ENCODE peak calls at places on chromosomes 13 and 19, in four cellular contexts. Z, R, M and U are unnamed samples.

GRCh38 chr13:34277971-34278370 is 460.0 kb downstream of the RFC3 start:
- DNase-seq in Z (no peak), R (no peak), M (no peak), U (no peak)

GRCh38 chr13:33494596-33495214 is 209.2 kb upstream of the STARD13 start:
- DNase-seq in Z (no peak), R (no peak), M (no peak), U (peak; percentile 68)

GRCh38 chr19:8569066-8569761 is 8.0 kb downstream of the MYO1F start:
- DNase-seq in Z (no peak), R (peak; percentile 62), M (no peak), U (peak; percentile 19)

GRCh38 chr13:86660090-86660489 is 860.9 kb upstream of the SLITRK6 start:
- DNase-seq in Z (no peak), R (no peak), M (no peak), U (no peak)

GRCh38 chr19:45123440-45123850 is 30.5 kb downstream of the PPP1R37 start:
- DNase-seq in Z (no peak), R (no peak), M (no peak), U (peak; percentile 62)

GRCh38 chr13:105063676-105064075 is 1471.8 kb downstream of the EFNB2 start:
- DNase-seq in Z (no peak), R (no peak), M (no peak), U (no peak)

GRCh38 chr19:4267901-4268815 is 10.9 kb upstream of the SHD start:
- DNase-seq in Z (no peak), R (peak; percentile 78), M (no peak), U (no peak)

GRCh38 chr13:93309886-93310520 is 83.4 kb downstream of the GPC6 start:
- DNase-seq in Z (peak; percentile 29), R (no peak), M (peak; percentile 27), U (no peak)

GRCh38 chr19:50607874-50608785 is 31.6 kb downstream of the SYT3 start:
- DNase-seq in Z (peak; percentile 97), R (peak; percentile 37), M (peak; percentile 99), U (no peak)

GRCh38 chr13:31096624-31097302 is 64.9 kb downstream of the HSPH1 start:
- DNase-seq in Z (no peak), R (peak; percentile 72), M (no peak), U (no peak)

GRCh38 chr13:75196112-75196855 is 285.7 kb downstream of the TBC1D4 start:
- DNase-seq in Z (no peak), R (no peak), M (no peak), U (no peak)

GRCh38 chr19:56880592-56881190 is 40.2 kb upstream of the PEG3 start:
- DNase-seq in Z (no peak), R (no peak), M (no peak), U (no peak)

GRCh38 chr13:106533940-106534843 is 1.3 kb downstream of the EFNB2 start:
- DNase-seq in Z (peak; percentile 55), R (peak; percentile 63), M (peak; percentile 64), U (peak; percentile 63)

GRCh38 chr13:113029487-113030258 is 60.7 kb downstream of the MCF2L start:
- DNase-seq in Z (peak; percentile 70), R (peak; percentile 37), M (peak; percentile 63), U (peak; percentile 73)

GRCh38 chr19:290539-291521 is at the start of gene PLPP2:
- DNase-seq in Z (peak; percentile 51), R (peak; percentile 77), M (no peak), U (no peak)

GRCh38 chr13:60733933-60734332 is 336.9 kb downstream of the TDRD3 start:
- DNase-seq in Z (peak; percentile 17), R (no peak), M (no peak), U (no peak)

GRCh38 chr19:16017138-16017490 is 59.2 kb upstream of the TPM4 start:
- DNase-seq in Z (no peak), R (no peak), M (no peak), U (no peak)

GRCh38 chr13:43652751-43653150 is 134.0 kb downstream of the ENOX1 start:
- DNase-seq in Z (no peak), R (no peak), M (no peak), U (no peak)

GRCh38 chr13:85557651-85558050 is 241.6 kb downstream of the SLITRK6 start:
- DNase-seq in Z (no peak), R (no peak), M (no peak), U (no peak)

GRCh38 chr13:112687836-112688559 is 1.8 kb upstream of the ATP11A start:
- DNase-seq in Z (no peak), R (no peak), M (no peak), U (no peak)

GRCh38 chr19:8610041-8610927 is at the start of gene ADAMTS10:
- DNase-seq in Z (peak; percentile 74), R (peak; percentile 18), M (peak; percentile 69), U (no peak)

GRCh38 chr13:66405908-66406802 is 824.0 kb downstream of the PCDH9 start:
- DNase-seq in Z (peak; percentile 37), R (no peak), M (no peak), U (peak; percentile 61)

GRCh38 chr13:64248371-64249065 is 2832.9 kb upstream of the PCDH20 start:
- DNase-seq in Z (no peak), R (no peak), M (no peak), U (no peak)

GRCh38 chr19:892243-892996 is 567 bp downstream of the MED16 start:
- DNase-seq in Z (peak; percentile 67), R (peak; percentile 44), M (no peak), U (peak; percentile 54)

GRCh38 chr19:1199531-1199930 is 6.0 kb upstream of the STK11 start:
- DNase-seq in Z (no peak), R (no peak), M (no peak), U (no peak)

GRCh38 chr13:63910406-63910957 is 2494.8 kb upstream of the PCDH20 start:
- DNase-seq in Z (peak; percentile 66), R (no peak), M (no peak), U (peak; percentile 53)

GRCh38 chr19:19997656-19998268 is 41.5 kb downstream of the ZNF682 start:
- DNase-seq in Z (peak; percentile 16), R (peak; percentile 24), M (peak; percentile 14), U (peak; percentile 54)

GRCh38 chr13:94950303-94950702 is 238.0 kb upstream of the SOX21 start:
- DNase-seq in Z (peak; percentile 65), R (no peak), M (no peak), U (no peak)

GRCh38 chr19:37928527-37929286 is 21.7 kb downstream of the SIPA1L3 start:
- DNase-seq in Z (no peak), R (no peak), M (no peak), U (no peak)
- H3K27ac ChIP-seq in Z (peak overlapping the region; percentile 58), R (no peak overlapping the region), M (no peak overlapping the region), U (no peak overlapping the region)

GRCh38 chr19:40445637-40445944 is 1.5 kb upstream of the SERTAD3 start:
- DNase-seq in Z (no peak), R (no peak), M (no peak), U (no peak)
- H3K27ac ChIP-seq in Z (peak overlapping the region; percentile 85), R (peak overlapping the region; percentile 98), M (peak overlapping the region; percentile 52), U (no peak overlapping the region)

DNA sequence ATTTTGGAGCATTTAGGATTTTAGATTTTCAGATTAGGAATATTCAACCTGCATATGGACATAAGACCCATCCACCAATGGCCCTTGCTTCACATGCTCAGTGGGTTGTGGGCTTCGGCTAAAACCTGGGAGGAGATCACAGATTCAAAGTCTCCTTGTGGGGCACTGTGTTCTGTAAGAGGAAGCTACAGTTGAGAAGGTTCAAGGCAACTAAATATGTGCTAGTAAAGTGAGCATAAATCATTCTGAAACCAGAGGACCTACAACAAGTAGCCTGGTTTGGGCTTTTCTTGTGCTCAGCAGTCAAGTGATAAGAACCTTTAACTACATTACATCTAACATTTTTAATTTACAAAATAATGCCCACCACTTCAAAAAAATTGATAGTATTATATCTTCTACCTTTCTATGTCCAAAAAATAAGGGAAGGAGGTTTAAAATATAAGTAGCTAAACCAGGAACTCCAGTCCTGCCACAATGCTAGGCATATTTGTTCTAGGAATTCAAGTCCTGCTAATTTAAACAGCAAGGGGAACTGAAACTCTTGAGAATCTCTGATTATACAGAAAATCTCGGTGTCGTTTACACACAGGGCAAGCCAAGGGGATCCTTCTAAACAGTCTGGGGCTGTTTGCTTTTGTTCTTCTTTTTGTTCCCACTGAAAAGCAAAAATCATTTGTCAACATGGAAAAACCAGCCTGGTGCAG is 36.6 kb downstream of the FOXO1 start:
- DNase-seq in Z (no peak), R (no peak), M (no peak), U (no peak)
- H3K27ac ChIP-seq in Z (no peak overlapping the region), R (no peak overlapping the region), M (no peak overlapping the region), U (no peak overlapping the region)

DNA sequence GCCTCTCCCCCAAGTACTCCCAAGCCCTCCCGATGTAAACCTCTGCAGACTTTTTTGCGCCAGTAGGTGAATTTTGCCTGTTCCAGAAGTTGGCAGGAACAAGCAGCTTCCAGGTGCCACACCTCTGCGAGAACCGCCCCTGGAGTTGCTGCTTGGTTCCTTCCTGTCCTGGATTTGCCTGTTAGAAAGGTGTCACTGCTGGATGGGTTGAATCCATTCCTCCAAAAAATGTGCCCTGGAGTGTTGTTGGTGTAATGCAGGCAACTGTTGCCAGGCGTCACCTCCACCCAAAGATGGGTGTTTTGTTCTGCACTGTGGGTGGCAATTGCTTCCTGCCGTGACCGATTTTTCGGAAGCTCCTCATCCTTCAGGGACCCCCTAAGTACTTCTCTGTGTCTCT is 5.7 kb downstream of the PGPEP1 start:
- DNase-seq in Z (no peak), R (peak; percentile 52), M (no peak), U (peak; percentile 79)
- H3K27ac ChIP-seq in Z (no peak overlapping the region), R (no peak overlapping the region), M (no peak overlapping the region), U (peak overlapping the region; percentile 35)

DNA sequence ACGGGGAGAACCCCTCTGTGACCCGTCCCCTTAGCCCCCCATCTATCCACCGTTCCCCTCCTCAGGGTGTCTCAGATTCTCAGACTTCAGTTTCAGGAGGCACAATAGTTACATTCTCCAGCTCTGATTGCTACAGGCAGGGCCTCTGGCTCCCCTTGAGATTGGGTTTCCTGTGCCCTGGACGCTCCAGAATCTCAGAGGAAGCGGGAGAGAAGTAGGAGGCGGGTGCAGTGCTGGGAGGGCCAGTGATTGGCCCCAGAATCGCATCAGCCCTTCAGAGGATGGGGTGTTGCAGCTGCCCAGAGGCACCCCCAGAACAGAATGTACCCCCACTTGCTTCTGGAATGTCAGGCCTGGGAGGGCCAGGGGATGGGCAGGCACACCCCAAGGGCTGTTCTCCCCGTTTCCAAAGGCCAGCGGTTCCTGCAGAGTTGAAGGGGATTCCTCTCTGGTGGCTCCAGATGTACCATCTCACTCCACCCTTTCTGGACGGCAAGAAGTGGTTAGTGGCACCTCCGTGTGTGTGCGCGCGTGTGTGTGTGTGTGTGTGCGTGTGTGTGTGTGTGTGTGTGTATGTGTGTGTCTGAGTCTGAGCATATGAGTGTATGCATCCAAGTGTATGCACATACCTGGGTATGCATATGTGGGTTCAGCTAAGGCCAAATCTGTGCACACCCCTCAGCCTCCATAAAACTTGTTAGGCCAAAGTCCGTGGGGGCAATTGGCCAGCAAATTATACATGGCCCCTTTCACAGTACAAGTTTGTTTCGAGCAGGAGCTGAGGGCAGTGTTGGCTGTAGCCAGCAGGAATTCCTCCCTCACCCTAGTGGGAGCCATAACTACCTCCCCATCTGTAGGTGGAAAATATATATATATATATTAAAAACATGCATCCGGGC is 35.5 kb downstream of the LYL1 start:
- DNase-seq in Z (no peak), R (peak; percentile 60), M (no peak), U (no peak)
- H3K27ac ChIP-seq in Z (no peak overlapping the region), R (peak overlapping the region; percentile 38), M (no peak overlapping the region), U (no peak overlapping the region)

DNA sequence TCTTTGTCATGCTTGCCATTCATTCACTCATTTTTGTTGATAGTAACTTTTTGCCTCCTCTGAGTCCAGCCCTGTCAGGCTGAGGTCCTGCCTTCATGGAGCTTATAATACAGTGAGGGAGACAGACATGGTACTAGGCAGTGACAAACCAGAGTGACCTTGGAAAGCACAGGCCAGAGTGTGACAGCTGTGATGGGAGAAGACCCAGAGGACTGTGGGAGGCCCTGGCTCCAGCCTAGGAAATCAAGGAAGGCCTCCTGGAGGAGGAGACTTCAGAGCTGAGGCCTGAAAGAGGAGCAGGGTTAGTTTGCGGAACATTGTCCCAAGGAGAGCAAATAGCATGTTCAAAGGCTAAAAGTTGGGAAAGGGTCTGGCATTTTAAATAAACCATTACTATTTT is 20.5 kb downstream of the PAK4 start:
- DNase-seq in Z (no peak), R (no peak), M (no peak), U (no peak)
- H3K27ac ChIP-seq in Z (no peak overlapping the region), R (peak overlapping the region; percentile 86), M (no peak overlapping the region), U (no peak overlapping the region)